ENCODE peak calls at places on chromosomes 4 and X, in ten cellular contexts. One of them, this sample, is unnamed.
A peak's percentile ranks its signal among the peaks of the same experiment; 100 is the strongest.

GRCh38 chr4:8594097-8595038 is 1.8 kb downstream of the CPZ start:
- DNase-seq in upper lobe of right lung: no peak
- DNase-seq in cardiac muscle cell: peak; percentile 86
- DNase-seq in ovary: peak; percentile 73
- DNase-seq in SK-N-SH: peak; percentile 93
- DNase-seq in HepG2: peak; percentile 75
- DNase-seq in right atrium auricular region: no peak
- DNase-seq in IMR-90: peak; percentile 72
- DNase-seq in neural progenitor cell: peak; percentile 93
- DNase-seq in psoas muscle: no peak
- DNase-seq in this sample: no peak

GRCh38 chr4:44118971-44119680 is 329.5 kb downstream of the KCTD8 start:
- DNase-seq in upper lobe of right lung: no peak
- DNase-seq in ovary: no peak
- DNase-seq in cardiac muscle cell: no peak
- DNase-seq in psoas muscle: no peak
- DNase-seq in HepG2: no peak
- DNase-seq in right atrium auricular region: no peak
- DNase-seq in neural progenitor cell: no peak
- DNase-seq in SK-N-SH: no peak
- DNase-seq in IMR-90: no peak
- DNase-seq in this sample: no peak

GRCh38 chr4:183987987-183988392 is 82.9 kb downstream of the STOX2 start:
- DNase-seq in IMR-90: peak; percentile 95
- DNase-seq in HepG2: peak; percentile 7
- DNase-seq in psoas muscle: peak; percentile 59
- DNase-seq in ovary: peak; percentile 61
- DNase-seq in right atrium auricular region: peak; percentile 93
- DNase-seq in neural progenitor cell: peak; percentile 86
- DNase-seq in SK-N-SH: peak; percentile 54
- DNase-seq in upper lobe of right lung: no peak
- DNase-seq in cardiac muscle cell: peak; percentile 73
- DNase-seq in this sample: no peak

GRCh38 chr4:42399393-42399792 is 2.1 kb downstream of the SHISA3 start:
- DNase-seq in HepG2: no peak
- DNase-seq in IMR-90: no peak
- DNase-seq in upper lobe of right lung: no peak
- DNase-seq in ovary: no peak
- DNase-seq in psoas muscle: no peak
- DNase-seq in SK-N-SH: no peak
- DNase-seq in right atrium auricular region: no peak
- DNase-seq in neural progenitor cell: peak; percentile 45
- DNase-seq in cardiac muscle cell: no peak
- DNase-seq in this sample: no peak

GRCh38 chr4:41575207-41575606 is 37.2 kb downstream of the LIMCH1 start:
- DNase-seq in cardiac muscle cell: no peak
- DNase-seq in SK-N-SH: no peak
- DNase-seq in right atrium auricular region: no peak
- DNase-seq in neural progenitor cell: no peak
- DNase-seq in psoas muscle: no peak
- DNase-seq in ovary: no peak
- DNase-seq in HepG2: no peak
- DNase-seq in upper lobe of right lung: no peak
- DNase-seq in IMR-90: no peak
- DNase-seq in this sample: no peak

GRCh38 chr4:27098034-27098433 is 237.4 kb downstream of the STIM2 start:
- DNase-seq in right atrium auricular region: no peak
- DNase-seq in HepG2: no peak
- DNase-seq in cardiac muscle cell: no peak
- DNase-seq in psoas muscle: no peak
- DNase-seq in SK-N-SH: no peak
- DNase-seq in IMR-90: no peak
- DNase-seq in ovary: no peak
- DNase-seq in upper lobe of right lung: no peak
- DNase-seq in neural progenitor cell: no peak
- DNase-seq in this sample: no peak

GRCh38 chr4:26173619-26174018 is 147.2 kb upstream of the RBPJ start:
- DNase-seq in right atrium auricular region: no peak
- DNase-seq in cardiac muscle cell: peak; percentile 26
- DNase-seq in ovary: no peak
- DNase-seq in IMR-90: peak; percentile 93
- DNase-seq in upper lobe of right lung: no peak
- DNase-seq in HepG2: no peak
- DNase-seq in neural progenitor cell: no peak
- DNase-seq in psoas muscle: no peak
- DNase-seq in SK-N-SH: no peak
- DNase-seq in this sample: no peak

GRCh38 chrX:129663171-129663570 is 8.4 kb upstream of the APLN start:
- DNase-seq in neural progenitor cell: no peak
- DNase-seq in upper lobe of right lung: no peak
- DNase-seq in psoas muscle: no peak
- DNase-seq in ovary: no peak
- DNase-seq in right atrium auricular region: no peak
- DNase-seq in HepG2: no peak
- DNase-seq in cardiac muscle cell: no peak
- DNase-seq in SK-N-SH: no peak
- DNase-seq in IMR-90: peak; percentile 28
- DNase-seq in this sample: no peak

GRCh38 chr4:35993606-35994005 is 250.7 kb downstream of the ARAP2 start:
- DNase-seq in HepG2: no peak
- DNase-seq in IMR-90: no peak
- DNase-seq in SK-N-SH: no peak
- DNase-seq in psoas muscle: no peak
- DNase-seq in right atrium auricular region: no peak
- DNase-seq in ovary: no peak
- DNase-seq in upper lobe of right lung: no peak
- DNase-seq in cardiac muscle cell: no peak
- DNase-seq in neural progenitor cell: no peak
- DNase-seq in this sample: no peak

GRCh38 chr4:122827258-122827887 is 742 bp downstream of the FGF2 start:
- DNase-seq in cardiac muscle cell: peak; percentile 36
- DNase-seq in HepG2: no peak
- DNase-seq in neural progenitor cell: peak; percentile 57
- DNase-seq in IMR-90: peak; percentile 25
- DNase-seq in upper lobe of right lung: peak; percentile 66
- DNase-seq in ovary: peak; percentile 73
- DNase-seq in right atrium auricular region: peak; percentile 60
- DNase-seq in psoas muscle: peak; percentile 64
- DNase-seq in SK-N-SH: peak; percentile 92
- DNase-seq in this sample: peak; percentile 6

GRCh38 chrX:129768586-129769466 is 10.9 kb upstream of the SASH3 start:
- DNase-seq in psoas muscle: no peak
- DNase-seq in HepG2: peak; percentile 47
- DNase-seq in IMR-90: no peak
- DNase-seq in upper lobe of right lung: no peak
- DNase-seq in ovary: no peak
- DNase-seq in cardiac muscle cell: no peak
- DNase-seq in right atrium auricular region: no peak
- DNase-seq in neural progenitor cell: no peak
- DNase-seq in SK-N-SH: no peak
- DNase-seq in this sample: no peak

GRCh38 chr4:896216-896615 is 35.9 kb downstream of the GAK start:
- DNase-seq in upper lobe of right lung: no peak
- DNase-seq in ovary: no peak
- DNase-seq in cardiac muscle cell: no peak
- DNase-seq in neural progenitor cell: peak; percentile 11
- DNase-seq in IMR-90: no peak
- DNase-seq in right atrium auricular region: no peak
- DNase-seq in HepG2: no peak
- DNase-seq in psoas muscle: no peak
- DNase-seq in SK-N-SH: no peak
- DNase-seq in this sample: no peak

GRCh38 chr4:148094149-148094548 is 348.1 kb downstream of the NR3C2 start:
- DNase-seq in ovary: no peak
- DNase-seq in upper lobe of right lung: no peak
- DNase-seq in right atrium auricular region: no peak
- DNase-seq in HepG2: no peak
- DNase-seq in neural progenitor cell: no peak
- DNase-seq in psoas muscle: no peak
- DNase-seq in cardiac muscle cell: no peak
- DNase-seq in SK-N-SH: no peak
- DNase-seq in IMR-90: no peak
- DNase-seq in this sample: no peak

DNA sequence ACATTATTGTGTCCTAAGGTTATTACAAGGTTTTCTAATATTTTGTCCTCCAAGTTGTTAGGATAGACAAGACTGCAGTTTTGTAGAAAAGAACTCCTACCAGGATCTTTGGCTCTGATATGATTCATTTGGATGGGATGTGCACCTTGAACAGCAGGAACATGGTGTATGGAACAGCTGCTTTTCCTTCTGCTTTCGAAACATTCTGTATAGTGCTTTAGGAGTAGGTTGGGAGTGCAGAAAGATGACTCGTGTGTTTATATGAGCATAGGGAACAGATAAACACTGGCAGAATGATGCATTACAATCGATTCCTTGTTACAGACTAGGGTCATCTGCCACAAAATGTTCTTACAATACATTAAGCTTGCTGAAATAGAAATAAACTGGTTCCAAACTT is 790.1 kb downstream of the DMD start:
- DNase-seq in upper lobe of right lung: no peak
- DNase-seq in HepG2: no peak
- DNase-seq in SK-N-SH: no peak
- DNase-seq in psoas muscle: no peak
- DNase-seq in ovary: no peak
- DNase-seq in cardiac muscle cell: no peak
- DNase-seq in IMR-90: peak; percentile 17
- DNase-seq in neural progenitor cell: no peak
- DNase-seq in right atrium auricular region: no peak
- DNase-seq in this sample: no peak
- H3K9me3 ChIP-seq in upper lobe of right lung: no peaks in the 10 kb centered on the region
- H3K9me3 ChIP-seq in HepG2: no peaks in the 10 kb centered on the region
- H3K9me3 ChIP-seq in SK-N-SH: no peaks in the 10 kb centered on the region
- H3K9me3 ChIP-seq in psoas muscle: no peaks in the 10 kb centered on the region
- H3K9me3 ChIP-seq in ovary: no peaks in the 10 kb centered on the region
- H3K9me3 ChIP-seq in cardiac muscle cell: no peaks in the 10 kb centered on the region
- H3K9me3 ChIP-seq in IMR-90: no peaks in the 10 kb centered on the region
- H3K9me3 ChIP-seq in neural progenitor cell: no peaks in the 10 kb centered on the region
- H3K9me3 ChIP-seq in right atrium auricular region: no peaks in the 10 kb centered on the region
- H3K9me3 ChIP-seq in this sample: no peaks in the 10 kb centered on the region

DNA sequence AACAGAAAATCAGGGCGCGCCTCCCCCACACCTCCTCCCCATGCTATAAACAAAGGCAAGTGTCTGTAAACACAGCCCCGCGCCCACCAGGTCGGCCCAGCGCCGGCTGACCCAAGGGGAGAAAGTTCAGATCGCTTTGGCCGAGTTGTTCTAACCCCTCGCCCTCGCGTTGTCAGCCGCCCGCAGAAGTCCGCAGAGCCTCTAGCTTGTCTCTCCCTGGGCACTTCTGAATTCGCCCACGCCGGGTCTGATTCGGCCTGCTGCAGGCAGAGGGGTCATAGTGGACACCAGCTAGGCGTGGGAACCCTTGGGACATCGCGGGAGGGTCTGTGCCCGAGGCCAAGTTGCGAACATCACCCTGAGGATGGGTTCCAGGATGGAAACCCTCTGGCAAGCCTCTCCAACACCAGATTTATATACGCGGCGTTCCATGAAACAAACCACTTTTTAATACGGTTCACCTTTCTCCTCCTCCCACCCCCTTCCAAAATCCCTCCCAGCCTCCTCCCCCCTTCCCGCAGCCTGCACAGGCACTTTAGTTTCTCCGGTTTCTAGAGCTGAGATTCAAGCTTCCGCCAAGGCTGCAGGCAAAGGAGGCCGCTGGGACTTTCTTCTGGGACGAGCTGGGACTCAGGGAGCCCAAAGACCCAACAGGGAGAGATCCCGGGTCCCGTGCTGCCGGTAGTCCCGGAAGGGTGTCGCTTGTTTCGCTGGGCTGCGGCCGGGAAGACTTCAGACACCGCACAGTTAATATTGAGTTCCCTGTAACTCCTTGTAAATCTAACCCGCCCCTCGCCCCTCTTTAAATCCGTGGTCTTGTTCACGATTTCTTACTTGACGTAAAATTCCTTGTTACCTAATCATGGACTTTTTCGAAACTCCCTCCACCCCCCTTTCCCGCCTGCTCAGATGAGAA is 4.7 kb downstream of the HAND2 start:
- DNase-seq in upper lobe of right lung: no peak
- DNase-seq in HepG2: no peak
- DNase-seq in IMR-90: no peak
- DNase-seq in ovary: peak; percentile 53
- DNase-seq in SK-N-SH: peak; percentile 27
- DNase-seq in right atrium auricular region: no peak
- DNase-seq in psoas muscle: no peak
- DNase-seq in neural progenitor cell: peak; percentile 64
- DNase-seq in cardiac muscle cell: peak; percentile 59
- DNase-seq in this sample: no peak
- H3K9me3 ChIP-seq in upper lobe of right lung: no peaks in the 10 kb centered on the region
- H3K9me3 ChIP-seq in HepG2: no peaks in the 10 kb centered on the region
- H3K9me3 ChIP-seq in IMR-90: peaks cover 18% of the 10 kb centered on the region
- H3K9me3 ChIP-seq in ovary: no peaks in the 10 kb centered on the region
- H3K9me3 ChIP-seq in SK-N-SH: no peaks in the 10 kb centered on the region
- H3K9me3 ChIP-seq in right atrium auricular region: no peaks in the 10 kb centered on the region
- H3K9me3 ChIP-seq in psoas muscle: no peaks in the 10 kb centered on the region
- H3K9me3 ChIP-seq in neural progenitor cell: no peaks in the 10 kb centered on the region
- H3K9me3 ChIP-seq in cardiac muscle cell: no peaks in the 10 kb centered on the region
- H3K9me3 ChIP-seq in this sample: no peaks in the 10 kb centered on the region

GRCh38 chrX:1020634-1021166 is 191.7 kb downstream of the CRLF2 start:
- DNase-seq in upper lobe of right lung: no peak
- DNase-seq in neural progenitor cell: no peak
- DNase-seq in right atrium auricular region: no peak
- DNase-seq in IMR-90: no peak
- DNase-seq in ovary: no peak
- DNase-seq in HepG2: no peak
- DNase-seq in SK-N-SH: no peak
- DNase-seq in cardiac muscle cell: no peak
- DNase-seq in psoas muscle: no peak
- DNase-seq in this sample: no peak
- H3K9me3 ChIP-seq in upper lobe of right lung: peaks cover 7% of the 10 kb centered on the region
- H3K9me3 ChIP-seq in neural progenitor cell: no peaks in the 10 kb centered on the region
- H3K9me3 ChIP-seq in right atrium auricular region: no peaks in the 10 kb centered on the region
- H3K9me3 ChIP-seq in IMR-90: peaks cover 32% of the 10 kb centered on the region
- H3K9me3 ChIP-seq in ovary: no peaks in the 10 kb centered on the region
- H3K9me3 ChIP-seq in HepG2: peaks cover 10% of the 10 kb centered on the region
- H3K9me3 ChIP-seq in SK-N-SH: no peaks in the 10 kb centered on the region
- H3K9me3 ChIP-seq in cardiac muscle cell: no peaks in the 10 kb centered on the region
- H3K9me3 ChIP-seq in psoas muscle: peaks cover 4% of the 10 kb centered on the region
- H3K9me3 ChIP-seq in this sample: no peaks in the 10 kb centered on the region

DNA sequence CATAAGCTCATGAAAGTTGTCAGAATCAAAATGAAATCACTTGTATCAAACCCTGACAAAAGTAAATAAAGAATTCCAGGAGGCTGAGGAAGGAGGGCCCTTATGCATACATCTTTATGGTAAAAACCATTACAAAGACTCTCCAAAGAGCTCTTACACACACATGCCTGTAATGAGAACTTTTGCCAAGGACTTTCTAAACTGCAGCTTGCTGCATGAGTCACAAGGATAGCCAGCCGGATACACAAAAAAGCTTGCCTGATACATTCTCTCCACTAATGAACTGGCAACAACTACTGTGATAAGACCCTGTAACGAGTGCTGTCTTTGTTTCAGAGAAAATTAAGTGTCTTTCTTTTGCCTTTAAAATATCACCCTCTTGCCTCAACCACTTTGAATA is 618.1 kb downstream of the PPP4R3C start:
- DNase-seq in neural progenitor cell: no peak
- DNase-seq in ovary: no peak
- DNase-seq in cardiac muscle cell: no peak
- DNase-seq in SK-N-SH: no peak
- DNase-seq in HepG2: no peak
- DNase-seq in right atrium auricular region: no peak
- DNase-seq in psoas muscle: no peak
- DNase-seq in upper lobe of right lung: no peak
- DNase-seq in IMR-90: no peak
- DNase-seq in this sample: no peak
- H3K9me3 ChIP-seq in neural progenitor cell: peaks cover 5% of the 10 kb centered on the region
- H3K9me3 ChIP-seq in ovary: no peaks in the 10 kb centered on the region
- H3K9me3 ChIP-seq in cardiac muscle cell: no peaks in the 10 kb centered on the region
- H3K9me3 ChIP-seq in SK-N-SH: no peaks in the 10 kb centered on the region
- H3K9me3 ChIP-seq in HepG2: no peaks in the 10 kb centered on the region
- H3K9me3 ChIP-seq in right atrium auricular region: no peaks in the 10 kb centered on the region
- H3K9me3 ChIP-seq in psoas muscle: no peaks in the 10 kb centered on the region
- H3K9me3 ChIP-seq in upper lobe of right lung: no peaks in the 10 kb centered on the region
- H3K9me3 ChIP-seq in IMR-90: no peaks in the 10 kb centered on the region
- H3K9me3 ChIP-seq in this sample: no peaks in the 10 kb centered on the region

GRCh38 chrX:769796-770195 is 139.2 kb downstream of the SHOX start:
- DNase-seq in SK-N-SH: no peak
- DNase-seq in ovary: no peak
- DNase-seq in right atrium auricular region: no peak
- DNase-seq in upper lobe of right lung: peak; percentile 28
- DNase-seq in neural progenitor cell: peak; percentile 57
- DNase-seq in IMR-90: no peak
- DNase-seq in cardiac muscle cell: no peak
- DNase-seq in HepG2: no peak
- DNase-seq in psoas muscle: no peak
- DNase-seq in this sample: no peak
- H3K9me3 ChIP-seq in SK-N-SH: no peaks in the 10 kb centered on the region
- H3K9me3 ChIP-seq in ovary: no peaks in the 10 kb centered on the region
- H3K9me3 ChIP-seq in right atrium auricular region: no peaks in the 10 kb centered on the region
- H3K9me3 ChIP-seq in upper lobe of right lung: no peaks in the 10 kb centered on the region
- H3K9me3 ChIP-seq in neural progenitor cell: no peaks in the 10 kb centered on the region
- H3K9me3 ChIP-seq in IMR-90: peaks cover 35% of the 10 kb centered on the region
- H3K9me3 ChIP-seq in cardiac muscle cell: no peaks in the 10 kb centered on the region
- H3K9me3 ChIP-seq in HepG2: no peaks in the 10 kb centered on the region
- H3K9me3 ChIP-seq in psoas muscle: no peaks in the 10 kb centered on the region
- H3K9me3 ChIP-seq in this sample: peaks cover 4% of the 10 kb centered on the region

This sample was measured in T-helper 17 cell.